ENCODE peak calls at places on chromosomes 7 and 10, in nine cellular contexts. I is activated naive CD4-positive, alpha-beta T cell treated with anti-CD3 and anti-CD28 coated beads for 36 hours; A is HCT116; K is T-helper 1 cell; R is NK-92 treated with Interleukin-12 subunit alpha and Interleukin-12 subunit beta, amount 100 ng/mL, for 24 hours; X is keratinocyte; D is glutamatergic neuron; M is coronary artery; T is kidney. P is an unnamed sample.

GRCh38 chr10:72704117-72704516 is 12.2 kb downstream of the MCU start:
- DNase-seq in I (no peak), A (no peak), K (no peak), R (no peak), X (no peak), D (no peak), M (no peak), T (no peak), P (no peak)

GRCh38 chr10:44306762-44307161 is 78.1 kb downstream of the CXCL12 start:
- DNase-seq in I (no peak), A (peak), K (no peak), R (no peak), X (no peak), D (no peak), M (no peak), T (no peak), P (no peak)

GRCh38 chr10:71921319-71922027 is 42.7 kb upstream of the CHST3 start:
- DNase-seq in I (no peak), A (no peak), K (no peak), R (no peak), X (no peak), D (peak), M (peak), T (no peak), P (no peak)

GRCh38 chr7:84181628-84182027 is 13.0 kb downstream of the SEMA3A start:
- DNase-seq in I (no peak), A (no peak), K (no peak), R (no peak), X (no peak), D (no peak), M (no peak), T (no peak), P (no peak)

GRCh38 chr7:32347244-32347828 is 142.8 kb downstream of the LSM5 start:
- DNase-seq in I (peak), A (peak), K (no peak), R (no peak), X (no peak), D (peak), M (no peak), T (no peak), P (no peak)

GRCh38 chr10:118840071-118840775 is 85.5 kb upstream of the CACUL1 start:
- DNase-seq in I (peak), A (peak), K (peak), R (peak), X (peak), D (no peak), M (no peak), T (no peak), P (no peak)

GRCh38 chr10:9149134-9149533 is 1094.6 kb downstream of the GATA3 start:
- DNase-seq in I (no peak), A (no peak), K (no peak), R (no peak), X (no peak), D (no peak), M (no peak), T (no peak), P (no peak)

GRCh38 chr7:42928754-42929153 is 3.2 kb downstream of the PSMA2 start:
- DNase-seq in I (no peak), A (no peak), K (no peak), R (no peak), X (no peak), D (no peak), M (no peak), T (no peak), P (no peak)

GRCh38 chr10:114876602-114877300 is 55.2 kb downstream of the FHIP2A start:
- DNase-seq in I (peak), A (peak), K (peak), R (no peak), X (no peak), D (peak), M (no peak), T (peak), P (peak)

GRCh38 chr10:103757531-103758293 is 97.7 kb downstream of the SH3PXD2A start:
- DNase-seq in I (no peak), A (no peak), K (peak), R (no peak), X (no peak), D (no peak), M (no peak), T (peak), P (no peak)

GRCh38 chr7:121076350-121077164 is 88.0 kb downstream of the CPED1 start:
- DNase-seq in I (no peak), A (no peak), K (no peak), R (no peak), X (no peak), D (no peak), M (no peak), T (no peak), P (no peak)

GRCh38 chr7:153640586-153640985 is 411.6 kb upstream of the DPP6 start:
- DNase-seq in I (no peak), A (no peak), K (no peak), R (no peak), X (no peak), D (no peak), M (no peak), T (no peak), P (no peak)

GRCh38 chr7:108464743-108465142 is 8.5 kb upstream of the NRCAM start:
- DNase-seq in I (no peak), A (no peak), K (no peak), R (no peak), X (no peak), D (no peak), M (no peak), T (no peak), P (no peak)

GRCh38 chr7:116780966-116781365 is 81.4 kb upstream of the CAPZA2 start:
- DNase-seq in I (no peak), A (no peak), K (no peak), R (no peak), X (no peak), D (no peak), M (no peak), T (no peak), P (no peak)

GRCh38 chr10:16545126-16545736 is 23.6 kb upstream of the C1QL3 start:
- DNase-seq in I (peak), A (peak), K (peak), R (no peak), X (no peak), D (no peak), M (no peak), T (no peak), P (no peak)

GRCh38 chr10:79104264-79104954 is 35.6 kb downstream of the ZMIZ1 start:
- DNase-seq in I (no peak), A (no peak), K (no peak), R (no peak), X (no peak), D (no peak), M (no peak), T (peak), P (no peak)

GRCh38 chr10:126459032-126459831 is 71.0 kb upstream of the ADAM12 start:
- DNase-seq in I (no peak), A (no peak), K (no peak), R (no peak), X (no peak), D (no peak), M (no peak), T (peak), P (no peak)

GRCh38 chr7:18637516-18637915 is 142.0 kb downstream of the HDAC9 start:
- DNase-seq in I (no peak), A (no peak), K (no peak), R (no peak), X (no peak), D (no peak), M (no peak), T (no peak), P (no peak)